ENCODE peak calls at places on chromosomes 4 and X, in four cellular contexts. B, C, P and F are unnamed samples.

GRCh38 chr4:4696521-4696920 is 154.7 kb upstream of the STX18 start:
- DNase-seq in P (no peak), C (no peak), B (no peak), F (no peak)

GRCh38 chr4:115424852-115425251 is 311.4 kb upstream of the NDST4 start:
- DNase-seq in C (no peak), P (no peak), B (no peak), F (no peak)

GRCh38 chr4:14583331-14583730 is 418.9 kb upstream of the CPEB2 start:
- DNase-seq in C (no peak), B (no peak), P (no peak), F (no peak)

GRCh38 chrX:47191806-47192401 is 1.7 kb upstream of the UBA1 start:
- DNase-seq in P (no peak), B (no peak), C (no peak), F (no peak)

GRCh38 chr4:88211473-88212252 is 53.2 kb upstream of the ABCG2 start:
- DNase-seq in B (no peak), C (peak; percentile 33), P (peak; percentile 68), F (no peak)

GRCh38 chr4:56469489-56470210 is 2.2 kb downstream of the SRP72 start:
- DNase-seq in B (no peak), C (no peak), P (no peak), F (no peak)

GRCh38 chrX:9416562-9417319 is 48.1 kb upstream of the TBL1X start:
- DNase-seq in P (no peak), C (no peak), B (no peak), F (no peak)

GRCh38 chr4:1402516-1403101 is 3.6 kb downstream of the NKX1-1 start:
- DNase-seq in B (no peak), P (no peak), C (no peak), F (no peak)

GRCh38 chrX:69107231-69107739 is 58.0 kb downstream of the PJA1 start:
- DNase-seq in B (no peak), C (peak; percentile 73), P (no peak), F (peak; percentile 31)

GRCh38 chrX:111284615-111285294 is 14.5 kb upstream of the CAPN6 start:
- DNase-seq in B (no peak), P (no peak), C (no peak), F (no peak)

GRCh38 chrX:55006827-55007621 is 6.9 kb downstream of the APEX2 start:
- DNase-seq in P (no peak), C (no peak), B (no peak), F (no peak)

GRCh38 chr4:10655968-10656367 is 28.6 kb downstream of the CLNK start:
- DNase-seq in P (no peak), C (no peak), B (no peak), F (no peak)

GRCh38 chrX:130110379-130111219 is at the start of gene ELF4:
- DNase-seq in C (peak; percentile 85), P (no peak), B (no peak), F (peak; percentile 17)

GRCh38 chr4:76363556-76364290 is 57.2 kb downstream of the STBD1 start:
- DNase-seq in C (no peak), P (no peak), B (no peak), F (no peak)

GRCh38 chr4:123435246-123436113 is 38.9 kb downstream of the SPRY1 start:
- DNase-seq in B (no peak), C (no peak), P (no peak), F (no peak)

GRCh38 chr4:143506031-143506430 is 7.5 kb upstream of the SMARCA5 start:
- DNase-seq in P (no peak), C (no peak), B (no peak), F (no peak)

GRCh38 chrX:373641-374471 is 12.9 kb downstream of the PPP2R3B start:
- DNase-seq in P (peak; percentile 85), B (no peak), C (no peak), F (peak; percentile 77)

GRCh38 chr4:74364649-74365491 is at the start of gene EREG:
- DNase-seq in C (peak; percentile 57), P (peak; percentile 84), B (no peak), F (peak; percentile 84)

GRCh38 chrX:110082156-110082555 is 79.2 kb downstream of the TMEM164 start:
- DNase-seq in C (no peak), P (no peak), B (no peak), F (no peak)

GRCh38 chr4:71123951-71124350 is 130.5 kb downstream of the DCK start:
- DNase-seq in B (no peak), C (no peak), P (no peak), F (no peak)

GRCh38 chrX:22664826-22665225 is 334.9 kb upstream of the DDX53 start:
- DNase-seq in P (no peak), C (no peak), B (no peak), F (no peak)

GRCh38 chrX:50905334-50905733 is 5.2 kb upstream of the BMP15 start:
- DNase-seq in P (peak; percentile 49), C (peak; percentile 7), B (no peak), F (peak; percentile 29)

GRCh38 chrX:39936886-39937770 is 160.6 kb downstream of the BCOR start:
- DNase-seq in B (peak; percentile 12), C (peak; percentile 37), P (no peak), F (no peak)

GRCh38 chrX:70664726-70665125 is 220.1 kb downstream of the DLG3 start:
- DNase-seq in B (no peak), C (peak; percentile 8), P (no peak), F (no peak)

GRCh38 chr4:135007400-135007799 is 805.8 kb upstream of the PABPC4L start:
- DNase-seq in P (no peak), B (no peak), C (no peak), F (no peak)

GRCh38 chr4:128468485-128468989 is 180.9 kb upstream of the PGRMC2 start:
- DNase-seq in P (no peak), C (peak; percentile 31), B (no peak), F (no peak)

GRCh38 chr4:87555751-87556619 is 26.8 kb upstream of the SPARCL1 start:
- DNase-seq in B (no peak), P (no peak), C (no peak), F (no peak)

GRCh38 chr4:59518005-59518823 is 1681.9 kb upstream of the ADGRL3 start:
- DNase-seq in C (no peak), P (no peak), B (no peak), F (peak; percentile 12)

GRCh38 chr4:11312389-11312788 is 116.3 kb downstream of the HS3ST1 start:
- DNase-seq in P (no peak), B (no peak), C (no peak), F (no peak)

GRCh38 chrX:13659057-13659456 is 6.1 kb downstream of the TCEANC start:
- DNase-seq in C (no peak), P (no peak), B (no peak), F (no peak)

GRCh38 chrX:106752101-106752678 is 25.7 kb downstream of the RNF128 start:
- DNase-seq in C (no peak), P (no peak), B (no peak), F (peak; percentile 23)

GRCh38 chrX:119878740-119879139 is 7.1 kb downstream of the NDUFA1 start:
- DNase-seq in B (no peak), C (no peak), P (no peak), F (no peak)

GRCh38 chr4:36761625-36762024 is 480.2 kb downstream of the DTHD1 start:
- DNase-seq in P (no peak), B (no peak), C (no peak), F (no peak)

GRCh38 chr4:123836919-123837605 is 440.5 kb downstream of the SPRY1 start:
- DNase-seq in P (no peak), C (no peak), B (no peak), F (no peak)

GRCh38 chr4:34250562-34250961 is 1993.8 kb downstream of the ARAP2 start:
- DNase-seq in P (no peak), C (no peak), B (no peak), F (no peak)

GRCh38 chr4:3704669-3705068 is 61.5 kb upstream of the ADRA2C start:
- DNase-seq in C (no peak), P (no peak), B (no peak), F (no peak)

GRCh38 chrX:13761606-13762005 is 27.1 kb downstream of the OFD1 start:
- DNase-seq in P (no peak), B (no peak), C (no peak), F (peak; percentile 16)

GRCh38 chrX:15866141-15866540 is 11.5 kb upstream of the AP1S2 start:
- DNase-seq in C (no peak), P (no peak), B (no peak), F (no peak)

GRCh38 chrX:15869695-15870094 is 15.1 kb upstream of the AP1S2 start:
- DNase-seq in P (no peak), B (no peak), C (no peak), F (no peak)

GRCh38 chrX:15863944-15864491 is 9.4 kb upstream of the AP1S2 start:
- DNase-seq in P (no peak), C (no peak), B (no peak), F (no peak)

DNA sequence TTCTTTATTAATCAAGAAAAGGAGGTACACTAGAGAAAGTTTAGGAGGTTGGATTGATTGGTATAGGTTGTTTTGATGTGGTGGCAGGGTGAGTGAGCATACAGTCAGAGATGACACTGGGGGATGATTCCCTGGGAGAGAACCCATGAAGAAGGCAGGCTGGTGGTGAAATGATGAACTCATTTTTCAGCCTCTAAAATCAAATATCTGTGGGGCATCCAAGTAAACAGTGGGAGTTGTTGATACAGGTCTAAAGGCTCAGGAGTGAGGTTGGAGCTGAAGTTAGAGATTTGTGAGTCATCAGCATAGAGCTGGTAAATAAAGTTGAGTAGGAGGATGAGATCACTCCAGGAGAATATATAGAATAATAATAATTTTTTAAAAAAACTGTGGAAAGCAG is 10.0 kb upstream of the AP1S2 start:
- DNase-seq in B (no peak), P (no peak), C (no peak), F (no peak)
- TF ChIP-seq ATF2 in B (no peak), P (no peak), C (no peak), F (no peak)

GRCh38 chr4:147640331-147640730 is 23.1 kb downstream of the TMEM184C start:
- DNase-seq in P (no peak), C (no peak), B (no peak), F (no peak)
- TF ChIP-seq ATF2 in P (no peak), C (no peak), B (no peak), F (no peak)

GRCh38 chr4:53321988-53322289 is 43.9 kb downstream of the SCFD2 start:
- DNase-seq in B (no peak), C (no peak), P (no peak), F (no peak)

GRCh38 chr4:53326535-53326934 is 39.3 kb downstream of the SCFD2 start:
- DNase-seq in C (no peak), B (no peak), P (no peak), F (no peak)

GRCh38 chr4:53322696-53323095 is 43.2 kb downstream of the SCFD2 start:
- DNase-seq in B (no peak), C (no peak), P (no peak), F (no peak)

GRCh38 chr4:53321151-53321987 is 44.5 kb downstream of the SCFD2 start:
- DNase-seq in C (no peak), P (no peak), B (no peak), F (no peak)
- TF ChIP-seq ATF2 in C (no peak), P (no peak), B (no peak), F (no peak)

GRCh38 chr4:183157215-183157614 is 58.2 kb downstream of the WWC2 start:
- DNase-seq in C (no peak), P (no peak), B (no peak), F (no peak)
- TF ChIP-seq ATF2 in C (no peak), P (no peak), B (no peak), F (no peak)

GRCh38 chrX:31036895-31037294 is 34.9 kb downstream of the FTHL17 start:
- DNase-seq in C (peak; percentile 38), B (no peak), P (peak; percentile 45), F (peak; percentile 36)
- TF ChIP-seq ATF2 in C (no peak), B (no peak), P (no peak), F (no peak)

GRCh38 chr4:38857354-38858096 is 908 bp upstream of the TLR6 start:
- DNase-seq in C (peak; percentile 50), B (peak; percentile 82), P (no peak), F (no peak)
- TF ChIP-seq ATF2 in C (no peak), B (peak; percentile 91), P (no peak), F (no peak)